ENCODE peak calls at places on chromosome 20, in seven cellular contexts. One of them, this sample, is unnamed.

GRCh38 chr20:35146299-35146921 is 726 bp downstream of the EDEM2 start:
- DNase-seq in SK-N-SH: peak; percentile 71
- DNase-seq in HCT116: no peak
- DNase-seq in H1: no peak
- DNase-seq in HepG2: peak; percentile 56
- DNase-seq in K562: peak; percentile 61
- DNase-seq in GM12878: no peak
- DNase-seq in this sample: peak; percentile 20

GRCh38 chr20:23033918-23034317 is 1.2 kb upstream of the SSTR4 start:
- DNase-seq in SK-N-SH: no peak
- DNase-seq in HCT116: no peak
- DNase-seq in H1: no peak
- DNase-seq in K562: no peak
- DNase-seq in HepG2: no peak
- DNase-seq in GM12878: no peak
- DNase-seq in this sample: no peak

GRCh38 chr20:23613676-23614075 is 8.0 kb upstream of the CST9 start:
- DNase-seq in H1: no peak
- DNase-seq in SK-N-SH: no peak
- DNase-seq in HepG2: no peak
- DNase-seq in HCT116: no peak
- DNase-seq in GM12878: no peak
- DNase-seq in K562: no peak
- DNase-seq in this sample: no peak

GRCh38 chr20:62368629-62369507 is 1.8 kb upstream of the LAMA5 start:
- DNase-seq in K562: peak; percentile 74
- DNase-seq in SK-N-SH: peak; percentile 89
- DNase-seq in HepG2: peak; percentile 94
- DNase-seq in HCT116: no peak
- DNase-seq in H1: no peak
- DNase-seq in GM12878: no peak
- DNase-seq in this sample: no peak

GRCh38 chr20:22810626-22811559 is 224.2 kb upstream of the SSTR4 start:
- DNase-seq in SK-N-SH: no peak
- DNase-seq in GM12878: no peak
- DNase-seq in HCT116: no peak
- DNase-seq in HepG2: no peak
- DNase-seq in H1: no peak
- DNase-seq in K562: no peak
- DNase-seq in this sample: no peak

GRCh38 chr20:48783533-48784272 is 44.1 kb downstream of the PREX1 start:
- DNase-seq in HepG2: no peak
- DNase-seq in H1: no peak
- DNase-seq in SK-N-SH: no peak
- DNase-seq in K562: no peak
- DNase-seq in HCT116: no peak
- DNase-seq in GM12878: no peak
- DNase-seq in this sample: no peak

GRCh38 chr20:13862245-13862644 is 77.4 kb downstream of the NDUFAF5 start:
- DNase-seq in GM12878: no peak
- DNase-seq in SK-N-SH: no peak
- DNase-seq in K562: no peak
- DNase-seq in H1: no peak
- DNase-seq in HepG2: no peak
- DNase-seq in HCT116: no peak
- DNase-seq in this sample: no peak

GRCh38 chr20:41411458-41411857 is 44.8 kb upstream of the EMILIN3 start:
- DNase-seq in GM12878: no peak
- DNase-seq in HepG2: no peak
- DNase-seq in K562: peak; percentile 14
- DNase-seq in SK-N-SH: no peak
- DNase-seq in H1: no peak
- DNase-seq in HCT116: no peak
- DNase-seq in this sample: no peak

GRCh38 chr20:10034717-10035571 is at the start of gene ANKEF1:
- DNase-seq in K562: peak; percentile 81
- DNase-seq in GM12878: no peak
- DNase-seq in H1: peak; percentile 29
- DNase-seq in HepG2: peak; percentile 87
- DNase-seq in SK-N-SH: peak; percentile 94
- DNase-seq in HCT116: peak; percentile 59
- DNase-seq in this sample: peak; percentile 46

GRCh38 chr20:33291416-33291815 is 8.4 kb downstream of the BPIFB1 start:
- DNase-seq in SK-N-SH: no peak
- DNase-seq in H1: no peak
- DNase-seq in K562: no peak
- DNase-seq in HCT116: no peak
- DNase-seq in GM12878: no peak
- DNase-seq in HepG2: no peak
- DNase-seq in this sample: no peak
- H3K9ac ChIP-seq in SK-N-SH: no peak overlapping the region
- H3K9ac ChIP-seq in H1: no peak overlapping the region
- H3K9ac ChIP-seq in K562: no peak overlapping the region
- H3K9ac ChIP-seq in HCT116: no peak overlapping the region
- H3K9ac ChIP-seq in GM12878: no peak overlapping the region
- H3K9ac ChIP-seq in HepG2: no peak overlapping the region
- H3K9ac ChIP-seq in this sample: no peak overlapping the region

GRCh38 chr20:57509665-57510237 is 15.2 kb downstream of the CTCFL start:
- DNase-seq in H1: no peak
- DNase-seq in HCT116: peak; percentile 16
- DNase-seq in HepG2: peak; percentile 35
- DNase-seq in SK-N-SH: peak; percentile 56
- DNase-seq in K562: peak; percentile 45
- DNase-seq in GM12878: no peak
- DNase-seq in this sample: no peak
- TF ChIP-seq YY1 in H1: no peak
- TF ChIP-seq YY1 in HCT116: no peak
- TF ChIP-seq YY1 in HepG2: no peak
- TF ChIP-seq YY1 in SK-N-SH: no peak
- TF ChIP-seq YY1 in K562: no peak
- TF ChIP-seq YY1 in GM12878: no peak
- TF ChIP-seq YY1 in this sample: no peak

DNA sequence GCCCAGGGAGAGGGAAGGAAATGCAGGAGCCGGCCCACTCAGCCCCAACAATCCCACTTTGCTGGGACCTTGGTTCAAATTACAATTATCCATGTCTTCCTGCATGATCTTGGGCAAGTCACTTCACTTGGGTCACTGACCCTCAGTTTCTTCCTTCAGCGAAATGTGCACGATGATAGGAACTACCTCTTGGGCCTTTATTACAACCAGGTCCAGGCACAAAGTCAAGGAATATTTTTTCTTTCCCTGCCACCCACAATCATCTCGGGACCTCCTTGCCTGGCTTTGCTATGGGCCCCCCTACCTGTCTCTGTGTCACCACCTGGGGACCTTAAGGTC is 358 bp upstream of the PLTP start:
- DNase-seq in H1: no peak
- DNase-seq in HCT116: no peak
- DNase-seq in K562: no peak
- DNase-seq in HepG2: no peak
- DNase-seq in GM12878: no peak
- DNase-seq in SK-N-SH: no peak
- DNase-seq in this sample: no peak
- H3K9ac ChIP-seq in H1: no peak overlapping the region
- H3K9ac ChIP-seq in HCT116: no peak overlapping the region
- H3K9ac ChIP-seq in K562: peak overlapping the region; percentile 63
- H3K9ac ChIP-seq in HepG2: peak overlapping the region; percentile 46
- H3K9ac ChIP-seq in GM12878: peak overlapping the region; percentile 26
- H3K9ac ChIP-seq in SK-N-SH: peak overlapping the region; percentile 84
- H3K9ac ChIP-seq in this sample: peak overlapping the region; percentile 92

DNA sequence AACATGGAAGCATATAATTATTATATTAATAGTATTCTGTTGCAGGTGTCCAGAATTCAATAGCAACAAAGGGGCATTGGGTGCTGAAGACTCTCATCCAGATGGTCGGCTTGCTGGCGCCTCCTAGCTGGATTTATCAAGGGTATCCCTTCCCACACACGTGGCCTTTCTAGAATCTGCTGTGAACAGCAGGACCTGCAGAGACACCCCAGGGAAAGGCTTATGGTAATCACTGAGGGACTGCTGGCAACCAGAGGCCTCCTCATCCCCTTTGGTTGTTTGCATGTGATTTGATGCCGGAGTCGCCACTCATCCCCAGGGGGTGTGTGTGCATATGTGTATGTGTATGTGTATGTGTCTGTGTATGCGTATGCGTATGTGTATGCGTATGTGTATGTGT is 20.6 kb downstream of the ZFP64 start:
- DNase-seq in GM12878: no peak
- DNase-seq in HepG2: no peak
- DNase-seq in SK-N-SH: no peak
- DNase-seq in K562: no peak
- DNase-seq in H1: no peak
- DNase-seq in HCT116: no peak
- DNase-seq in this sample: no peak
- TF ChIP-seq YY1 in GM12878: no peak
- TF ChIP-seq YY1 in HepG2: no peak
- TF ChIP-seq YY1 in SK-N-SH: no peak
- TF ChIP-seq YY1 in K562: no peak
- TF ChIP-seq YY1 in H1: no peak
- TF ChIP-seq YY1 in HCT116: no peak
- TF ChIP-seq YY1 in this sample: no peak